ENCODE peak calls at places on chromosomes 11 and 22, in four cellular contexts. One of them, this sample, is unnamed.

GRCh38 chr11:27277843-27278242 is 85.2 kb downstream of the CCDC34 start:
- DNase-seq in NCI-H1417: no peak
- DNase-seq in type B pancreatic cell: no peak
- DNase-seq in right atrium auricular region: no peak
- DNase-seq in this sample: no peak

GRCh38 chr11:134342572-134343340 is 11.0 kb downstream of the GLB1L2 start:
- DNase-seq in NCI-H1417: no peak
- DNase-seq in type B pancreatic cell: no peak
- DNase-seq in right atrium auricular region: peak; percentile 13
- DNase-seq in this sample: peak; percentile 58

GRCh38 chr22:19463491-19464469 is 15.2 kb downstream of the UFD1 start:
- DNase-seq in NCI-H1417: no peak
- DNase-seq in type B pancreatic cell: no peak
- DNase-seq in right atrium auricular region: no peak
- DNase-seq in this sample: no peak

GRCh38 chr11:79441159-79441875 is 487 bp upstream of the TENM4 start:
- DNase-seq in NCI-H1417: no peak
- DNase-seq in type B pancreatic cell: no peak
- DNase-seq in right atrium auricular region: no peak
- DNase-seq in this sample: no peak

GRCh38 chr11:31620434-31620833 is 110.9 kb downstream of the ELP4 start:
- DNase-seq in NCI-H1417: no peak
- DNase-seq in type B pancreatic cell: no peak
- DNase-seq in right atrium auricular region: no peak
- DNase-seq in this sample: no peak

GRCh38 chr11:104830080-104830479 is 68.2 kb downstream of the CASP12 start:
- DNase-seq in NCI-H1417: no peak
- DNase-seq in type B pancreatic cell: no peak
- DNase-seq in right atrium auricular region: no peak
- DNase-seq in this sample: no peak

GRCh38 chr11:128800871-128801417 is 66.2 kb downstream of the KCNJ1 start:
- DNase-seq in NCI-H1417: no peak
- DNase-seq in type B pancreatic cell: no peak
- DNase-seq in right atrium auricular region: no peak
- DNase-seq in this sample: no peak

GRCh38 chr11:72814831-72815618 is 814 bp downstream of the ATG16L2 start:
- DNase-seq in NCI-H1417: no peak
- DNase-seq in type B pancreatic cell: peak; percentile 76
- DNase-seq in right atrium auricular region: no peak
- DNase-seq in this sample: peak; percentile 96

GRCh38 chr11:69337211-69337721 is 43.3 kb downstream of the MYEOV start:
- DNase-seq in NCI-H1417: peak; percentile 7
- DNase-seq in type B pancreatic cell: peak; percentile 55
- DNase-seq in right atrium auricular region: peak; percentile 50
- DNase-seq in this sample: peak; percentile 34

GRCh38 chr11:2887526-2888195 is 2.1 kb upstream of the CDKN1C start:
- DNase-seq in NCI-H1417: peak; percentile 17
- DNase-seq in type B pancreatic cell: no peak
- DNase-seq in right atrium auricular region: no peak
- DNase-seq in this sample: no peak

GRCh38 chr11:78419327-78419726 is 1.7 kb upstream of the GAB2 start:
- DNase-seq in NCI-H1417: no peak
- DNase-seq in type B pancreatic cell: no peak
- DNase-seq in right atrium auricular region: peak; percentile 94
- DNase-seq in this sample: peak; percentile 91

GRCh38 chr11:2777871-2778629 is 78.3 kb upstream of the KCNQ1OT1 start:
- DNase-seq in NCI-H1417: peak; percentile 68
- DNase-seq in type B pancreatic cell: peak; percentile 64
- DNase-seq in right atrium auricular region: peak; percentile 53
- DNase-seq in this sample: peak; percentile 94

GRCh38 chr22:49968313-49968830 is 7.8 kb downstream of the PIM3 start:
- DNase-seq in NCI-H1417: no peak
- DNase-seq in type B pancreatic cell: no peak
- DNase-seq in right atrium auricular region: no peak
- DNase-seq in this sample: no peak

GRCh38 chr11:134098566-134099184 is 29.8 kb downstream of the JAM3 start:
- DNase-seq in NCI-H1417: peak; percentile 34
- DNase-seq in type B pancreatic cell: no peak
- DNase-seq in right atrium auricular region: no peak
- DNase-seq in this sample: no peak

GRCh38 chr11:92948116-92948515 is 21.3 kb upstream of the MTNR1B start:
- DNase-seq in NCI-H1417: no peak
- DNase-seq in type B pancreatic cell: no peak
- DNase-seq in right atrium auricular region: no peak
- DNase-seq in this sample: no peak

GRCh38 chr22:39309881-39310714 is 9.3 kb downstream of the RPL3 start:
- DNase-seq in NCI-H1417: no peak
- DNase-seq in type B pancreatic cell: no peak
- DNase-seq in right atrium auricular region: no peak
- DNase-seq in this sample: no peak

GRCh38 chr11:108680267-108680666 is 15.4 kb downstream of the DDX10 start:
- DNase-seq in NCI-H1417: no peak
- DNase-seq in type B pancreatic cell: no peak
- DNase-seq in right atrium auricular region: no peak
- DNase-seq in this sample: no peak

GRCh38 chr22:28179392-28179791 is 260.3 kb upstream of the PITPNB start:
- DNase-seq in NCI-H1417: no peak
- DNase-seq in type B pancreatic cell: no peak
- DNase-seq in right atrium auricular region: no peak
- DNase-seq in this sample: no peak

GRCh38 chr11:131121934-131122333 is 205.7 kb upstream of the SNX19 start:
- DNase-seq in NCI-H1417: no peak
- DNase-seq in type B pancreatic cell: no peak
- DNase-seq in right atrium auricular region: no peak
- DNase-seq in this sample: no peak

GRCh38 chr22:19891350-19892248 is 36.9 kb upstream of the GNB1L start:
- DNase-seq in NCI-H1417: peak; percentile 85
- DNase-seq in type B pancreatic cell: no peak
- DNase-seq in right atrium auricular region: no peak
- DNase-seq in this sample: no peak

GRCh38 chr11:118532852-118533768 is 2.1 kb downstream of the TMEM25 start:
- DNase-seq in NCI-H1417: no peak
- DNase-seq in type B pancreatic cell: no peak
- DNase-seq in right atrium auricular region: no peak
- DNase-seq in this sample: no peak

GRCh38 chr22:32204856-32205722 is at the start of gene RFPL2:
- DNase-seq in NCI-H1417: peak; percentile 69
- DNase-seq in type B pancreatic cell: no peak
- DNase-seq in right atrium auricular region: no peak
- DNase-seq in this sample: no peak

This sample was measured in vagina.